ENCODE peak calls at places on chromosomes 7 and 10, in five cellular contexts. L is amniotic stem cell; T is stimulated activated naive CD4-positive, alpha-beta T cell; A is coronary artery; W is naive B cell. X is an unnamed sample.

GRCh38 chr7:123594813-123595241 is 6.8 kb upstream of the ASB15 start:
- DNase-seq in L (no peak), T (no peak), A (no peak), W (no peak), X (no peak)

GRCh38 chr7:155999631-156000489 is 187.6 kb upstream of the SHH start:
- DNase-seq in L (no peak), T (no peak), A (peak; percentile 41), W (no peak), X (no peak)

GRCh38 chr7:17770710-17771375 is 169.5 kb downstream of the SNX13 start:
- DNase-seq in L (no peak), T (no peak), A (no peak), W (peak; percentile 20), X (no peak)

GRCh38 chr10:61139230-61139928 is 195.4 kb upstream of the RHOBTB1 start:
- DNase-seq in L (no peak), T (no peak), A (no peak), W (no peak), X (no peak)

GRCh38 chr7:99876491-99876890 is 342 bp downstream of the OR2AE1 start:
- DNase-seq in L (no peak), T (no peak), A (no peak), W (no peak), X (no peak)

GRCh38 chr7:51045319-51046102 is 262.8 kb upstream of the GRB10 start:
- DNase-seq in L (peak; percentile 24), T (no peak), A (no peak), W (no peak), X (no peak)

GRCh38 chr10:105611244-105611798 is 970.2 kb downstream of the SORCS3 start:
- DNase-seq in L (no peak), T (no peak), A (no peak), W (no peak), X (no peak)

GRCh38 chr7:143892527-143893300 is 9.3 kb downstream of the TCAF1 start:
- DNase-seq in L (no peak), T (no peak), A (no peak), W (no peak), X (no peak)

GRCh38 chr7:30180718-30181117 is 45.9 kb downstream of the MTURN start:
- DNase-seq in L (no peak), T (no peak), A (no peak), W (no peak), X (no peak)

GRCh38 chr7:154842608-154843007 is 160.3 kb downstream of the PAXIP1 start:
- DNase-seq in L (no peak), T (no peak), A (no peak), W (no peak), X (no peak)

GRCh38 chr7:105906690-105907089 is 30.3 kb upstream of the ATXN7L1 start:
- DNase-seq in L (no peak), T (no peak), A (no peak), W (no peak), X (no peak)

GRCh38 chr7:128842674-128843641 is 12.8 kb downstream of the FLNC start:
- DNase-seq in L (no peak), T (no peak), A (no peak), W (no peak), X (no peak)

GRCh38 chr10:121539757-121540156 is 58.5 kb downstream of the FGFR2 start:
- DNase-seq in L (no peak), T (no peak), A (no peak), W (no peak), X (no peak)

GRCh38 chr7:121306565-121306964 is 22.2 kb upstream of the WNT16 start:
- DNase-seq in L (no peak), T (no peak), A (no peak), W (no peak), X (no peak)

GRCh38 chr10:105068497-105068896 is 427.4 kb downstream of the SORCS3 start:
- DNase-seq in L (no peak), T (no peak), A (no peak), W (no peak), X (no peak)

GRCh38 chr7:131164025-131164899 is 163.4 kb upstream of the MKLN1 start:
- DNase-seq in L (peak; percentile 58), T (no peak), A (no peak), W (no peak), X (no peak)

GRCh38 chr10:51910189-51910588 is 210.8 kb upstream of the CSTF2T start:
- DNase-seq in L (no peak), T (no peak), A (no peak), W (no peak), X (no peak)

X was measured in naive thymus-derived CD8-positive, alpha-beta T cell.